ENCODE peak calls at places on chromosomes 3 and 15, in seven cellular contexts. J is heart right ventricle; T is effector memory CD4-positive, alpha-beta T cell; D is CD8-positive, alpha-beta memory T cell; A is cardiac muscle cell; U is AG09309; S is HCT116. R is an unnamed sample.
A peak's percentile ranks its signal among the peaks of the same experiment; 100 is the strongest.

GRCh38 chr3:135516143-135516542 is 449.4 kb upstream of the PPP2R3A start:
- DNase-seq in J (no peak), T (no peak), D (no peak), A (peak; percentile 2), U (no peak), S (peak; percentile 22), R (no peak)

GRCh38 chr3:64684715-64685261 is 3.0 kb downstream of the ADAMTS9 start:
- DNase-seq in J (peak; percentile 47), T (no peak), D (no peak), A (peak; percentile 71), U (no peak), S (no peak), R (no peak)

GRCh38 chr15:61049934-61050333 is 179.2 kb downstream of the RORA start:
- DNase-seq in J (no peak), T (no peak), D (no peak), A (peak; percentile 41), U (peak; percentile 48), S (no peak), R (no peak)

GRCh38 chr15:67048281-67049279 is 16.8 kb upstream of the SMAD3 start:
- DNase-seq in J (no peak), T (no peak), D (no peak), A (peak; percentile 93), U (peak; percentile 67), S (no peak), R (no peak)

GRCh38 chr3:18363367-18363766 is 61.8 kb downstream of the SATB1 start:
- DNase-seq in J (no peak), T (no peak), D (no peak), A (no peak), U (no peak), S (no peak), R (no peak)

GRCh38 chr3:172749201-172749965 is 1.1 kb upstream of the ECT2 start:
- DNase-seq in J (no peak), T (no peak), D (no peak), A (peak; percentile 87), U (peak; percentile 91), S (peak; percentile 90), R (peak; percentile 76)

GRCh38 chr15:24764375-24765171 is 89.0 kb downstream of the NPAP1 start:
- DNase-seq in J (no peak), T (no peak), D (no peak), A (no peak), U (no peak), S (no peak), R (no peak)

GRCh38 chr3:10245313-10245712 is 2.9 kb upstream of the TATDN2 start:
- DNase-seq in J (no peak), T (no peak), D (no peak), A (no peak), U (no peak), S (no peak), R (no peak)

GRCh38 chr3:105367406-105368213 is 901 bp downstream of the ALCAM start:
- DNase-seq in J (peak; percentile 39), T (peak; percentile 69), D (peak; percentile 57), A (peak; percentile 73), U (no peak), S (no peak), R (peak; percentile 21)

GRCh38 chr3:119571688-119572087 is 7.6 kb upstream of the ADPRH start:
- DNase-seq in J (no peak), T (no peak), D (no peak), A (no peak), U (no peak), S (no peak), R (no peak)

GRCh38 chr3:99720985-99721632 is 82.7 kb downstream of the COL8A1 start:
- DNase-seq in J (peak; percentile 36), T (no peak), D (no peak), A (peak; percentile 43), U (no peak), S (no peak), R (no peak)

GRCh38 chr3:30437172-30437571 is 169.2 kb upstream of the TGFBR2 start:
- DNase-seq in J (no peak), T (no peak), D (no peak), A (peak; percentile 91), U (no peak), S (no peak), R (no peak)

GRCh38 chr3:123586966-123587365 is 2.1 kb upstream of the HACD2 start:
- DNase-seq in J (no peak), T (no peak), D (no peak), A (peak; percentile 46), U (no peak), S (no peak), R (peak; percentile 93)

GRCh38 chr3:81962396-81962795 is 201.0 kb upstream of the GBE1 start:
- DNase-seq in J (no peak), T (no peak), D (no peak), A (no peak), U (no peak), S (no peak), R (no peak)

GRCh38 chr15:86010891-86011290 is 68.8 kb upstream of the AGBL1 start:
- DNase-seq in J (no peak), T (no peak), D (no peak), A (no peak), U (no peak), S (no peak), R (no peak)

GRCh38 chr3:155416500-155417118 is 123.1 kb upstream of the STRIT1 start:
- DNase-seq in J (no peak), T (no peak), D (no peak), A (no peak), U (no peak), S (no peak), R (no peak)

GRCh38 chr15:64776402-64776786 is 1.0 kb upstream of the RBPMS2 start:
- DNase-seq in J (peak; percentile 20), T (no peak), D (no peak), A (no peak), U (no peak), S (no peak), R (no peak)
- H3K4me3 ChIP-seq in J (peak overlapping the region; percentile 61), T (no peak overlapping the region), D (no peak overlapping the region), A (peak overlapping the region; percentile 99), U (no peak overlapping the region), S (no peak overlapping the region), R (peak overlapping the region; percentile 42)

GRCh38 chr3:107661447-107662108 is 138.8 kb downstream of the BBX start:
- DNase-seq in J (no peak), T (no peak), D (no peak), A (peak; percentile 51), U (no peak), S (no peak), R (no peak)
- H3K4me3 ChIP-seq in J (peak overlapping the region; percentile 4), T (no peak overlapping the region), D (no peak overlapping the region), A (no peak overlapping the region), U (no peak overlapping the region), S (no peak overlapping the region), R (no peak overlapping the region)

DNA sequence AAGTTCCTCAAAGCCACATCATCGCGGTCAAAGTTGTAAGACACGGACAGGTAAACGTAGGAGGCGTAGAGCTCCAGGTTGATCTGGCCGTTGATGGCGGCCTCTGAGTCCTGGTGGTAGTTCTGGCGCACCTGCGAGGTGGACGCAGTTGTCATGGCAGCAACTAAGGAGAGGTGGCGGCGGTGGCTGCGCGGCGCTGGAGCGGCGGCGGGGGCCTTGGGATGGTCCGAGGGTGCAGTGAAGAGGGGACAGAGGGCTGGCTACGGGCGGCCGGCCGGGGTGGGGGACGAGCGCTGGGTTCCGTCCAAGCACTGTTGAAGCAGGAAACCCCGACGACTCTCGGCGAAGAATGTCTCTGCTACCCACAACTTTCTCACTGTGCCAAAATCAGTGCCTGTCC is 38.9 kb downstream of the RAB7A start:
- DNase-seq in J (no peak), T (no peak), D (no peak), A (no peak), U (no peak), S (no peak), R (no peak)
- H3K4me3 ChIP-seq in J (no peak overlapping the region), T (no peak overlapping the region), D (no peak overlapping the region), A (no peak overlapping the region), U (no peak overlapping the region), S (no peak overlapping the region), R (no peak overlapping the region)

GRCh38 chr3:44000586-44000985 is 241.1 kb upstream of the TOPAZ1 start:
- DNase-seq in J (no peak), T (no peak), D (no peak), A (no peak), U (peak; percentile 18), S (no peak), R (no peak)
- H3K4me3 ChIP-seq in J (no peak overlapping the region), T (no peak overlapping the region), D (no peak overlapping the region), A (no peak overlapping the region), U (peak overlapping the region; percentile 3), S (no peak overlapping the region), R (peak overlapping the region; percentile 66)

DNA sequence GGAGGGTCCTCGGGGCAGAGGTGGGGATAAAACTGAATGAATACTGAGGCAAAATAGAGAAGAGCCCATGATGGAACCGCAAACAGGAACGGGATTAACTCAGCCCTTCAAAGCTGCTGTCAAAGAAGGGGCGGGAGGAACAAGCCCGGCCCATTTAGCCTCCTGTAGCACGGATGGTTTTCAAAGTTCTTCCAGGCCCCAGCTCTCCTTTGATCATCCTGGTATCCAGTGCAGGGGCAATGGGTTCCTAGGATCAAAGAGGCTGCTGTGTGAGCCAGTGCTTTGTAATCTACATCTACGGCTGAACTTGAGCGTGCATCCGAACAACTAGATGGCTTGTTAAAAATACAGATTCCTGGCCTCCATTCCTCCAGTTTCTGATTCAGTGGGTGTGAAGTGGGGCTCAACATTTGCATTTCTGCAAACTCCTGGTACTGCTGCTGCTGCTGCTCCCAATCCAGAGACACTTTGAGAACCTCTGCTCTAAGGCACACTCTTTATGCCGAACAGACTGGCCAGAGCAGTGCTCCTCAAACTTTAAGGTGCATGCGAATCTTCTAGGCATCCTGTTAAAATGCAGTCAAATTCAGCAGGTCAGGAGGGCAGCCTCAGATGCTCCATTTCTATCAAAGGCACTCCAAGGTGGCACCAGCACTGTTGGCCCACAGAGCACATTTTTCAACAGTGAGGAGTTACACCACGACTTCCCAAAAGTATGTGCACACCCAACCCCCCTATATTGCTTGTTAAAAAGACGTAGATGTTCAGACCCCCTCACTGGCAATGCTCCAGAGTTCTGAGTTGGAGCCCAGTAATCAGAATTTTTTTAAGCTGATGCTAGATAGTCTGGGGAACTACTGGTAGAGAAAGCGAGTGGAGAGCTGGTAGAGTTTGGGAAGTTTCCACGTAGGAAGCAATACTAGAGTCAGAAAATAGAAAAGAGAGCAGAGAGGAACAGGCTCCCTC is 5.6 kb downstream of the GALNT15 start:
- DNase-seq in J (no peak), T (no peak), D (no peak), A (peak; percentile 37), U (no peak), S (no peak), R (no peak)
- H3K4me3 ChIP-seq in J (no peak overlapping the region), T (no peak overlapping the region), D (no peak overlapping the region), A (no peak overlapping the region), U (no peak overlapping the region), S (no peak overlapping the region), R (no peak overlapping the region)

DNA sequence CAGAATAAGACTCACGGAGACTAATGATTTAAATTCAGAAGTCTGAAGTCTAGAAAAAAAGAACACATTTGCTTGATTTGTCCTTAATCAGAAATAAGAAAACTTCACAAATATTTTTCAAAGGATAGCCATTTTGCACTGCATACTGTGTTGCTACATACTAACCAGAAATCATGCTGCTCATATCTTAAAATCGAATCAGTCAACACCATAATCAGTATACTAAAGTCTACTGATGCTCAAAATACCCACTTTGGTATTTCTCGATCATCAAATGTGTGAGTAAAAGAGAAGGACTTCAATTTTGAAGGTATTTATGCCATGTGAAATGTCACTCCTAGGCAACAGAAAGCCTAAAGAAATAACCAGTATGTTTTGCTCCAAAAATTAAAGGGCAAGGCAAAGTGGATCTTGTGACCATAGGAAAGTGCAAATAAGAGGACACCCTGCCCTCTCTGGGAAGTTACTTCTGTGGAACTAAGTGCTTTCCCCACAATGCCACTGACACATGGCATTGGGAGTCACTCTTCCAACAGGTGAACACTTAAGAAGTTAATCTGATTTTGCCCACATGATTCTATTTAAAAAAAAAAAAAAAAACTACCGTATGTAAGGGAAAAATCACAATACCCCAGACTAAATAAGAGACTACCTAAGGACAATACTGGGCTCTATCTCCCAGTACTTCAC is 2.7 kb downstream of the LRIG1 start:
- DNase-seq in J (no peak), T (no peak), D (no peak), A (no peak), U (no peak), S (no peak), R (no peak)
- H3K4me3 ChIP-seq in J (peak overlapping the region; percentile 91), T (peak overlapping the region; percentile 74), D (no peak overlapping the region), A (peak overlapping the region; percentile 87), U (no peak overlapping the region), S (no peak overlapping the region), R (no peak overlapping the region)

R was measured in HAP-1.